ENCODE peak calls at places on chromosomes 1 and 21, in eight cellular contexts. N is hippocampal formation; L is T-helper 17 cell; K is stimulated activated naive CD4-positive, alpha-beta T cell; V is activated naive CD8-positive, alpha-beta T cell treated with anti-CD3 and anti-CD28 coated beads, Interleukin-2, amount 50 U/mL, for 16 hours; U is stimulated activated CD8-positive, alpha-beta memory T cell treated with anti-CD3 and anti-CD28 coated beads, Interleukin-4, amount 100 ng/mL, for 24 hours; T is activated CD4-positive, CD25-positive, alpha-beta regulatory T cell; Y is NCI-H1417. A is an unnamed sample.

GRCh38 chr1:201505505-201505893 is 1.4 kb downstream of the CSRP1 start:
- DNase-seq in V (no peak), K (no peak), U (no peak), N (no peak), T (no peak), Y (no peak), L (no peak), A (peak; percentile 86)

GRCh38 chr1:67429011-67429527 is 1.1 kb downstream of the SERBP1 start:
- DNase-seq in L (no peak), N (peak; percentile 44), T (no peak), K (no peak), U (peak; percentile 29), Y (no peak), V (peak; percentile 18), A (peak; percentile 29)

GRCh38 chr21:45818276-45818903 is 163.2 kb upstream of the COL6A1 start:
- DNase-seq in V (no peak), N (no peak), T (no peak), L (no peak), K (no peak), Y (no peak), U (no peak), A (peak; percentile 88)

GRCh38 chr1:24100945-24101737 is 10.8 kb downstream of the MYOM3 start:
- DNase-seq in V (no peak), U (no peak), Y (peak; percentile 14), K (no peak), T (no peak), L (no peak), N (no peak), A (no peak)

GRCh38 chr21:45747802-45748445 is 104.4 kb downstream of the PCBP3 start:
- DNase-seq in Y (peak; percentile 87), K (no peak), N (no peak), U (no peak), V (no peak), T (no peak), L (no peak), A (peak; percentile 83)

GRCh38 chr21:33197546-33197945 is 32.2 kb upstream of the IFNAR2 start:
- DNase-seq in Y (no peak), T (no peak), U (no peak), K (no peak), L (no peak), V (no peak), N (no peak), A (no peak)

GRCh38 chr1:96918406-96918805 is 196.8 kb downstream of the PTBP2 start:
- DNase-seq in U (no peak), L (no peak), N (no peak), T (no peak), K (no peak), V (no peak), Y (no peak), A (peak; percentile 79)

GRCh38 chr21:38379171-38379570 is 119.1 kb downstream of the ERG start:
- DNase-seq in V (no peak), N (no peak), T (no peak), K (no peak), U (no peak), Y (no peak), L (no peak), A (peak; percentile 32)

GRCh38 chr1:5267603-5268235 is 613.3 kb downstream of the AJAP1 start:
- DNase-seq in L (no peak), V (no peak), U (no peak), T (no peak), Y (no peak), K (no peak), N (no peak), A (no peak)

GRCh38 chr1:94688646-94689045 is 131.5 kb upstream of the SLC44A3 start:
- DNase-seq in U (no peak), K (no peak), Y (no peak), L (no peak), V (no peak), N (no peak), T (no peak), A (no peak)

GRCh38 chr21:45471229-45472052 is 66.5 kb downstream of the COL18A1 start:
- DNase-seq in L (no peak), Y (no peak), N (no peak), K (no peak), T (no peak), U (no peak), V (no peak), A (peak; percentile 90)

GRCh38 chr1:228902781-228903572 is 167.7 kb downstream of the RHOU start:
- DNase-seq in K (no peak), U (no peak), T (no peak), Y (no peak), N (peak; percentile 70), L (no peak), V (no peak), A (peak; percentile 98)

GRCh38 chr1:33661791-33662190 is 189.3 kb downstream of the ZSCAN20 start:
- DNase-seq in V (no peak), N (no peak), Y (peak; percentile 87), U (no peak), L (no peak), T (no peak), K (no peak), A (no peak)

GRCh38 chr1:219514728-219515127 is 98.2 kb downstream of the ZC3H11B start:
- DNase-seq in V (no peak), T (no peak), U (no peak), N (no peak), K (no peak), Y (no peak), L (no peak), A (peak; percentile 12)

GRCh38 chr21:18810136-18810535 is 406.6 kb upstream of the TMPRSS15 start:
- DNase-seq in Y (no peak), U (no peak), T (no peak), L (no peak), V (no peak), K (no peak), N (no peak), A (no peak)

GRCh38 chr1:97500696-97501297 is 420.0 kb downstream of the DPYD start:
- DNase-seq in U (no peak), Y (no peak), L (no peak), K (no peak), T (no peak), N (peak; percentile 12), V (no peak), A (no peak)